ENCODE peak calls at places on chromosome 6, in nine cellular contexts. J, T, R, H, U, L, D, W and G are unnamed samples.
A peak's percentile ranks its signal among the peaks of the same experiment; 100 is the strongest.

GRCh38 chr6:23633986-23634385 is 492.0 kb upstream of the NRSN1 start:
- DNase-seq in D (no peak), R (no peak), J (no peak), U (no peak), L (no peak), T (no peak), H (no peak), W (no peak), G (no peak)

GRCh38 chr6:54135665-54136370 is 24.6 kb downstream of the MLIP start:
- DNase-seq in D (no peak), R (no peak), J (peak; percentile 75), H (no peak), W (peak; percentile 79), U (no peak), T (peak; percentile 3), L (peak; percentile 80), G (peak; percentile 63)

GRCh38 chr6:131532476-131533108 is 40.4 kb upstream of the ARG1 start:
- DNase-seq in U (no peak), J (no peak), W (no peak), R (no peak), T (no peak), L (no peak), D (no peak), H (no peak), G (no peak)

GRCh38 chr6:21158149-21158548 is 435.4 kb upstream of the SOX4 start:
- DNase-seq in U (no peak), D (no peak), W (no peak), T (no peak), H (no peak), J (no peak), L (no peak), R (no peak), G (no peak)

GRCh38 chr6:122042851-122043250 is 356.6 kb upstream of the HSF2 start:
- DNase-seq in W (peak; percentile 49), J (no peak), D (no peak), T (no peak), H (no peak), R (no peak), U (no peak), L (no peak), G (no peak)

GRCh38 chr6:79188885-79189505 is 45.5 kb downstream of the HMGN3 start:
- DNase-seq in L (peak; percentile 52), W (no peak), T (no peak), U (no peak), H (no peak), R (no peak), D (no peak), J (no peak), G (peak; percentile 67)

GRCh38 chr6:15207923-15208322 is 37.9 kb upstream of the JARID2 start:
- DNase-seq in T (no peak), L (peak; percentile 15), W (peak; percentile 12), R (no peak), D (no peak), J (peak; percentile 43), U (peak; percentile 50), H (no peak), G (peak; percentile 58)

GRCh38 chr6:41733349-41733706 is 2.1 kb downstream of the TFEB start:
- DNase-seq in R (no peak), T (no peak), D (no peak), L (no peak), J (no peak), H (no peak), W (no peak), U (no peak), G (no peak)

GRCh38 chr6:140636698-140637402 is 1262.4 kb upstream of the CITED2 start:
- DNase-seq in H (peak; percentile 72), T (no peak), L (no peak), W (no peak), J (no peak), D (no peak), U (peak; percentile 9), R (no peak), G (no peak)

GRCh38 chr6:147132889-147133288 is 71.3 kb upstream of the STXBP5 start:
- DNase-seq in T (no peak), U (no peak), L (peak; percentile 58), J (no peak), H (no peak), R (no peak), W (peak; percentile 62), D (no peak), G (peak; percentile 66)

GRCh38 chr6:157548635-157549467 is 167.9 kb downstream of the ZDHHC14 start:
- DNase-seq in R (peak; percentile 28), U (no peak), W (no peak), T (no peak), H (no peak), L (no peak), J (no peak), D (no peak), G (no peak)

GRCh38 chr6:136989591-136990578 is 54.9 kb downstream of the IL20RA start:
- DNase-seq in W (no peak), T (no peak), H (peak; percentile 75), L (peak; percentile 5), R (peak; percentile 23), U (peak; percentile 51), D (no peak), J (no peak), G (no peak)

GRCh38 chr6:63663147-63663877 is 27.7 kb downstream of the PHF3 start:
- DNase-seq in J (peak; percentile 81), U (no peak), R (no peak), L (peak; percentile 76), D (no peak), H (no peak), T (peak; percentile 11), W (peak; percentile 73), G (peak; percentile 84)

GRCh38 chr6:145733770-145734169 is 1.6 kb downstream of the EPM2A start:
- DNase-seq in R (no peak), T (no peak), D (no peak), L (no peak), W (no peak), U (no peak), H (no peak), J (no peak), G (no peak)

GRCh38 chr6:34771727-34772126 is 14.4 kb downstream of the SNRPC start:
- DNase-seq in W (peak; percentile 28), R (no peak), J (peak; percentile 72), U (peak; percentile 5), D (no peak), H (no peak), T (peak; percentile 44), L (peak; percentile 20), G (peak; percentile 44)

GRCh38 chr6:170443151-170443662 is 109.9 kb downstream of the PSMB1 start:
- DNase-seq in W (no peak), U (no peak), H (no peak), L (no peak), D (no peak), R (no peak), T (no peak), J (no peak), G (no peak)
- TF ChIP-seq CTCF in W (no peak), U (peak; percentile 40), H (no peak), L (peak; percentile 10), D (no peak), R (no peak), T (peak; percentile 6), J (peak; percentile 4), G (no peak)

GRCh38 chr6:156395276-156395675 is 381.9 kb upstream of the ARID1B start:
- DNase-seq in H (no peak), L (no peak), J (no peak), U (no peak), D (no peak), R (peak; percentile 77), T (no peak), W (no peak), G (no peak)

GRCh38 chr6:156391977-156392376 is 385.2 kb upstream of the ARID1B start:
- DNase-seq in J (no peak), H (no peak), W (no peak), T (no peak), R (no peak), U (no peak), D (no peak), L (no peak), G (no peak)

GRCh38 chr6:156396791-156397418 is 380.3 kb upstream of the ARID1B start:
- DNase-seq in R (no peak), W (no peak), D (no peak), L (no peak), U (peak; percentile 10), T (no peak), H (no peak), J (no peak), G (no peak)

GRCh38 chr6:156398371-156398770 is 378.8 kb upstream of the ARID1B start:
- DNase-seq in T (no peak), H (no peak), J (no peak), W (no peak), L (no peak), D (no peak), U (no peak), R (no peak), G (no peak)

DNA sequence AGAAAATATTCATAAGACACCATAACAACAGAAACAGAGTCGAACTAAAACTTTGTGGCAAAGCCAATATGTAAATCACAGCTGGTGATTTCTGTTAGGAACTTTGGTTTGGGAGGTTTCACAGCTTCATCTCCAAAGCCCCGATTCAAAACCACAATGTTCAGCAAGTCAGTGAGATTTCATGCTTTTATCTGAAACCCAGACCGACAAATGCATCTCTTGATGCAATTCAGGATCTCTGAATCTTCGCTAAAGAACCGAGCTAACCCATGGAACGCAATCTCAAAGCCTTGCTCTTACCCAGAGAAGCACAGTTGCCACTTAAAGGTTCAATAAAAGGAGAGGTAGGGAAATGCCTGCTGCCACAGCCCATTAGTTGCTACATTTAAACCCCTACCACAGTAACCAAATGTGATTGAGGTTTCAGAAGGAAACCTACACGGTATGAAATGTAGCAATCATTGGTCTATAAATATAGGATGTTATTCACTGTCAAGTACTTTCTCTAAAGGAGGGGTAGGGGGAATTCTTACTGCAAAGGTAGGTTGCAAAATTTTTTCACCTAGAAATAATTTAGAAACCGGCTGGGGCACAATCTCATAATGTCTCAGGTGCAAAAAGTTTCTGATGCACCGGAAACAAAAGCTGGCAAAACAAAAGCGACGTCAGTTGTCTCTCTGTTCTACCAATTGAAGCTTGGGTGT is 381.0 kb upstream of the ARID1B start:
- DNase-seq in J (no peak), R (no peak), U (no peak), D (no peak), W (no peak), L (no peak), T (no peak), H (no peak), G (no peak)
- H3K4me3 ChIP-seq in J (no peak overlapping the region), R (no peak overlapping the region), U (no peak overlapping the region), D (peak overlapping the region; percentile 37), W (no peak overlapping the region), L (no peak overlapping the region), T (no peak overlapping the region), H (no peak overlapping the region), G (no peak overlapping the region)

DNA sequence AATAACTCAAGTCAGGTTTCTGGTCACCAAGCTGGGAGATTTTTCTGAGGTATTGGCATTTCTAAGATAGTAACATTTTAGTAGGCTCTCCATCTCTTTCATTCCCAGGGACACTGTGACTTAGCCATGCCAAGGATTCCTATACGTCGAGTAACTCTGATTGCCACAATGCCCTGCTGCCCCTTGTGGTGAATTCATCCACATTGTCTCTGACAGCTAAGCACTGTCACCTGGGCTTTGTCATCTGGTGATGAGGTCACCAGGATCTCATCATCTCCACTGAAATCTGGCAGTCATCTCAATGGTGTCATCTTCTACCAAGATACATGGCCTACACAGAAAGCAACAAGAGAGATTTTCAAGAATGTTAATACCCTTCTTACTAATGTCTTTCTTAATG is 246.6 kb downstream of the CD109 start:
- DNase-seq in J (no peak), U (peak; percentile 21), R (no peak), D (no peak), T (peak; percentile 10), H (no peak), W (peak; percentile 9), L (no peak), G (peak; percentile 18)
- TF ChIP-seq CTCF in J (no peak), U (no peak), R (no peak), D (no peak), T (no peak), H (no peak), W (no peak), L (peak; percentile 8), G (no peak)

GRCh38 chr6:43768983-43769525 is 957 bp upstream of the VEGFA start:
- DNase-seq in H (no peak), T (peak; percentile 71), U (no peak), L (peak; percentile 97), W (peak; percentile 91), D (no peak), J (peak; percentile 77), R (no peak), G (peak; percentile 98)
- H3K4me3 ChIP-seq in H (no peak overlapping the region), T (peak overlapping the region; percentile 15), U (no peak overlapping the region), L (peak overlapping the region; percentile 98), W (no peak overlapping the region), D (no peak overlapping the region), J (no peak overlapping the region), R (no peak overlapping the region), G (peak overlapping the region; percentile 33)